ENCODE peak calls at places on chromosomes 12 and 14, in ten cellular contexts. Z is stimulated activated CD4-positive, alpha-beta T cell treated with anti-CD3 and anti-CD28 coated beads, Interleukin-12 subunit alpha, Interleukin-12 subunit beta, amount 100 ng/mL, for 4 hours; X is kidney; J is ovary; O is PC-3; R is PC-9; U is stimulated activated CD8-positive, alpha-beta memory T cell treated with anti-CD3 and anti-CD28 coated beads, Interleukin-7, amount 100 ng/mL, for 48 hours; I is T-cell; M is kidney epithelial cell; E is H54. L is an unnamed sample.
A peak's percentile ranks its signal among the peaks of the same experiment; 100 is the strongest.

GRCh38 chr14:103259801-103260628 is 74.0 kb upstream of the EIF5 start:
- DNase-seq in Z (no peak), X (no peak), J (no peak), O (peak; percentile 34), R (no peak), U (no peak), I (no peak), M (no peak), E (no peak), L (peak; percentile 32)

GRCh38 chr14:97329701-97330100 is 532.5 kb downstream of the VRK1 start:
- DNase-seq in Z (no peak), X (no peak), J (no peak), O (no peak), R (no peak), U (no peak), I (no peak), M (no peak), E (no peak), L (no peak)

GRCh38 chr14:97978336-97978735 is 1181.2 kb downstream of the VRK1 start:
- DNase-seq in Z (peak; percentile 75), X (peak; percentile 91), J (peak; percentile 73), O (peak; percentile 68), R (peak; percentile 7), U (peak; percentile 50), I (peak; percentile 57), M (peak; percentile 18), E (peak; percentile 43), L (peak; percentile 69)

GRCh38 chr14:81222694-81223093 is 1.9 kb upstream of the GTF2A1 start:
- DNase-seq in Z (no peak), X (no peak), J (no peak), O (no peak), R (no peak), U (no peak), I (no peak), M (no peak), E (no peak), L (no peak)

GRCh38 chr12:111143216-111143756 is 222.9 kb upstream of the MYL2 start:
- DNase-seq in Z (no peak), X (no peak), J (no peak), O (no peak), R (no peak), U (no peak), I (no peak), M (no peak), E (no peak), L (no peak)

GRCh38 chr14:38339704-38340103 is 83.8 kb upstream of the CLEC14A start:
- DNase-seq in Z (no peak), X (no peak), J (no peak), O (peak; percentile 17), R (no peak), U (no peak), I (no peak), M (no peak), E (no peak), L (no peak)

GRCh38 chr14:95935228-95935822 is 58.7 kb downstream of the TUNAR start:
- DNase-seq in Z (no peak), X (no peak), J (no peak), O (peak; percentile 26), R (peak; percentile 0), U (no peak), I (no peak), M (no peak), E (no peak), L (no peak)

GRCh38 chr12:59182191-59182590 is 261.9 kb upstream of the LRIG3 start:
- DNase-seq in Z (peak; percentile 2), X (no peak), J (no peak), O (no peak), R (no peak), U (no peak), I (no peak), M (no peak), E (no peak), L (no peak)

GRCh38 chr12:13074396-13075113 is 28.9 kb downstream of the GSG1 start:
- DNase-seq in Z (no peak), X (no peak), J (no peak), O (no peak), R (no peak), U (no peak), I (no peak), M (no peak), E (no peak), L (no peak)

GRCh38 chr14:88516742-88517418 is 37.9 kb downstream of the PTPN21 start:
- DNase-seq in Z (no peak), X (no peak), J (no peak), O (no peak), R (no peak), U (no peak), I (no peak), M (no peak), E (no peak), L (no peak)

GRCh38 chr12:58503731-58504520 is 416.4 kb downstream of the LRIG3 start:
- DNase-seq in Z (no peak), X (no peak), J (no peak), O (no peak), R (no peak), U (no peak), I (no peak), M (no peak), E (no peak), L (no peak)

GRCh38 chr12:47905313-47905730 is 528 bp upstream of the VDR start:
- DNase-seq in Z (no peak), X (peak; percentile 93), J (peak; percentile 56), O (peak; percentile 77), R (peak; percentile 85), U (no peak), I (no peak), M (peak; percentile 16), E (no peak), L (peak; percentile 69)

GRCh38 chr14:75991753-75992152 is 6.2 kb downstream of the IFT43 start:
- DNase-seq in Z (no peak), X (no peak), J (no peak), O (no peak), R (no peak), U (no peak), I (no peak), M (no peak), E (no peak), L (no peak)

GRCh38 chr12:22535478-22535877 is 8.9 kb downstream of the C2CD5 start:
- DNase-seq in Z (no peak), X (no peak), J (no peak), O (no peak), R (no peak), U (no peak), I (no peak), M (no peak), E (no peak), L (no peak)

GRCh38 chr14:56490379-56490778 is 89.2 kb upstream of the TMEM260 start:
- DNase-seq in Z (no peak), X (no peak), J (no peak), O (peak; percentile 83), R (no peak), U (no peak), I (no peak), M (no peak), E (no peak), L (no peak)

GRCh38 chr12:33265900-33266299 is 173.7 kb downstream of the SYT10 start:
- DNase-seq in Z (no peak), X (no peak), J (no peak), O (no peak), R (no peak), U (no peak), I (no peak), M (no peak), E (no peak), L (no peak)

GRCh38 chr12:133222211-133222610 is 13.5 kb downstream of the ANHX start:
- DNase-seq in Z (no peak), X (no peak), J (no peak), O (no peak), R (no peak), U (no peak), I (no peak), M (no peak), E (no peak), L (no peak)

GRCh38 chr12:122079038-122079531 is 529 bp downstream of the MLXIP start:
- DNase-seq in Z (no peak), X (peak; percentile 86), J (no peak), O (peak; percentile 39), R (no peak), U (no peak), I (no peak), M (no peak), E (no peak), L (peak; percentile 44)

GRCh38 chr14:103144085-103144484 is 20.8 kb downstream of the TNFAIP2 start:
- DNase-seq in Z (no peak), X (peak; percentile 0), J (no peak), O (peak; percentile 98), R (peak; percentile 77), U (no peak), I (no peak), M (no peak), E (no peak), L (no peak)

GRCh38 chr14:100663528-100664052 is 63.1 kb upstream of the DLK1 start:
- DNase-seq in Z (no peak), X (no peak), J (no peak), O (no peak), R (no peak), U (no peak), I (no peak), M (no peak), E (no peak), L (no peak)

GRCh38 chr14:102668291-102668873 is 75.9 kb downstream of the RCOR1 start:
- DNase-seq in Z (no peak), X (no peak), J (no peak), O (no peak), R (no peak), U (no peak), I (no peak), M (no peak), E (no peak), L (no peak)

GRCh38 chr12:13777374-13777773 is 204.0 kb downstream of the GRIN2B start:
- DNase-seq in Z (no peak), X (no peak), J (no peak), O (no peak), R (no peak), U (no peak), I (no peak), M (no peak), E (no peak), L (no peak)

GRCh38 chr14:28308727-28309126 is 457.9 kb upstream of the FOXG1 start:
- DNase-seq in Z (no peak), X (no peak), J (no peak), O (peak; percentile 87), R (peak; percentile 0), U (no peak), I (no peak), M (peak; percentile 41), E (no peak), L (no peak)

GRCh38 chr14:100321473-100322137 is 1.5 kb upstream of the SLC25A47 start:
- DNase-seq in Z (no peak), X (no peak), J (no peak), O (no peak), R (no peak), U (no peak), I (no peak), M (no peak), E (no peak), L (no peak)

GRCh38 chr14:91377700-91378652 is 39.6 kb downstream of the CCDC88C start:
- DNase-seq in Z (no peak), X (no peak), J (no peak), O (peak; percentile 3), R (no peak), U (no peak), I (no peak), M (no peak), E (no peak), L (no peak)

GRCh38 chr12:62259311-62259992 is 752 bp upstream of the USP15 start:
- DNase-seq in Z (no peak), X (no peak), J (no peak), O (peak; percentile 6), R (no peak), U (no peak), I (peak; percentile 23), M (no peak), E (no peak), L (no peak)

GRCh38 chr14:91256661-91257060 is 12.2 kb upstream of the GPR68 start:
- DNase-seq in Z (no peak), X (no peak), J (no peak), O (no peak), R (no peak), U (no peak), I (no peak), M (no peak), E (no peak), L (no peak)

GRCh38 chr14:20302042-20302761 is 3.5 kb downstream of the TTC5 start:
- DNase-seq in Z (no peak), X (no peak), J (no peak), O (peak; percentile 27), R (no peak), U (no peak), I (no peak), M (no peak), E (no peak), L (no peak)

L was measured in stomach.